ENCODE peak calls at places on chromosome 22, in ten cellular contexts. One of them, this sample, is unnamed.

GRCh38 chr22:43212434-43212952 is 25.6 kb upstream of the TTLL12 start:
- DNase-seq in IMR-90: no peak
- DNase-seq in sigmoid colon: no peak
- DNase-seq in ovary: peak
- DNase-seq in K562: no peak
- DNase-seq in Peyer's patch: no peak
- DNase-seq in A549: no peak
- DNase-seq in esophagus squamous epithelium: no peak
- DNase-seq in uterus: no peak
- DNase-seq in prostate gland: no peak
- DNase-seq in this sample: no peak

GRCh38 chr22:45629469-45630089 is 42.1 kb upstream of the ATXN10 start:
- DNase-seq in IMR-90: no peak
- DNase-seq in sigmoid colon: no peak
- DNase-seq in ovary: no peak
- DNase-seq in K562: no peak
- DNase-seq in Peyer's patch: no peak
- DNase-seq in A549: no peak
- DNase-seq in esophagus squamous epithelium: no peak
- DNase-seq in uterus: no peak
- DNase-seq in prostate gland: no peak
- DNase-seq in this sample: no peak

GRCh38 chr22:36772451-36772850 is 3.5 kb downstream of the IFT27 start:
- DNase-seq in IMR-90: no peak
- DNase-seq in sigmoid colon: peak
- DNase-seq in ovary: no peak
- DNase-seq in K562: no peak
- DNase-seq in Peyer's patch: peak
- DNase-seq in A549: no peak
- DNase-seq in esophagus squamous epithelium: no peak
- DNase-seq in uterus: no peak
- DNase-seq in prostate gland: no peak
- DNase-seq in this sample: no peak

GRCh38 chr22:44270556-44270880 is 42.2 kb downstream of the SHISAL1 start:
- DNase-seq in IMR-90: no peak
- DNase-seq in sigmoid colon: no peak
- DNase-seq in ovary: peak
- DNase-seq in K562: no peak
- DNase-seq in Peyer's patch: no peak
- DNase-seq in A549: no peak
- DNase-seq in esophagus squamous epithelium: no peak
- DNase-seq in uterus: no peak
- DNase-seq in prostate gland: no peak
- DNase-seq in this sample: no peak

GRCh38 chr22:39959640-39960447 is at the start of gene TMA7B:
- DNase-seq in IMR-90: peak
- DNase-seq in sigmoid colon: no peak
- DNase-seq in ovary: no peak
- DNase-seq in K562: peak
- DNase-seq in Peyer's patch: peak
- DNase-seq in A549: peak
- DNase-seq in esophagus squamous epithelium: no peak
- DNase-seq in uterus: no peak
- DNase-seq in prostate gland: no peak
- DNase-seq in this sample: peak

GRCh38 chr22:22574361-22574760 is 15.3 kb upstream of the PRAME start:
- DNase-seq in IMR-90: no peak
- DNase-seq in sigmoid colon: no peak
- DNase-seq in ovary: no peak
- DNase-seq in K562: no peak
- DNase-seq in Peyer's patch: no peak
- DNase-seq in A549: no peak
- DNase-seq in esophagus squamous epithelium: no peak
- DNase-seq in uterus: no peak
- DNase-seq in prostate gland: no peak
- DNase-seq in this sample: no peak

GRCh38 chr22:23305321-23305910 is 125.1 kb downstream of the BCR start:
- DNase-seq in IMR-90: peak
- DNase-seq in sigmoid colon: no peak
- DNase-seq in ovary: peak
- DNase-seq in K562: no peak
- DNase-seq in Peyer's patch: peak
- DNase-seq in A549: no peak
- DNase-seq in esophagus squamous epithelium: no peak
- DNase-seq in uterus: peak
- DNase-seq in prostate gland: no peak
- DNase-seq in this sample: peak

GRCh38 chr22:45597460-45598192 is 74.0 kb upstream of the ATXN10 start:
- DNase-seq in IMR-90: no peak
- DNase-seq in sigmoid colon: no peak
- DNase-seq in ovary: no peak
- DNase-seq in K562: no peak
- DNase-seq in Peyer's patch: no peak
- DNase-seq in A549: no peak
- DNase-seq in esophagus squamous epithelium: no peak
- DNase-seq in uterus: no peak
- DNase-seq in prostate gland: peak
- DNase-seq in this sample: no peak

GRCh38 chr22:49850959-49851815 is 2.5 kb upstream of the ZBED4 start:
- DNase-seq in IMR-90: no peak
- DNase-seq in sigmoid colon: no peak
- DNase-seq in ovary: no peak
- DNase-seq in K562: no peak
- DNase-seq in Peyer's patch: peak
- DNase-seq in A549: no peak
- DNase-seq in esophagus squamous epithelium: no peak
- DNase-seq in uterus: no peak
- DNase-seq in prostate gland: no peak
- DNase-seq in this sample: no peak

GRCh38 chr22:49855491-49855911 is 1.9 kb downstream of the ZBED4 start:
- DNase-seq in IMR-90: peak
- DNase-seq in sigmoid colon: no peak
- DNase-seq in ovary: no peak
- DNase-seq in K562: no peak
- DNase-seq in Peyer's patch: peak
- DNase-seq in A549: no peak
- DNase-seq in esophagus squamous epithelium: no peak
- DNase-seq in uterus: no peak
- DNase-seq in prostate gland: no peak
- DNase-seq in this sample: no peak

GRCh38 chr22:49850021-49850911 is 3.4 kb upstream of the ZBED4 start:
- DNase-seq in IMR-90: no peak
- DNase-seq in sigmoid colon: no peak
- DNase-seq in ovary: no peak
- DNase-seq in K562: no peak
- DNase-seq in Peyer's patch: no peak
- DNase-seq in A549: no peak
- DNase-seq in esophagus squamous epithelium: no peak
- DNase-seq in uterus: no peak
- DNase-seq in prostate gland: no peak
- DNase-seq in this sample: no peak

GRCh38 chr22:49853981-49854791 is 542 bp downstream of the ZBED4 start:
- DNase-seq in IMR-90: peak
- DNase-seq in sigmoid colon: no peak
- DNase-seq in ovary: peak
- DNase-seq in K562: peak
- DNase-seq in Peyer's patch: peak
- DNase-seq in A549: no peak
- DNase-seq in esophagus squamous epithelium: no peak
- DNase-seq in uterus: peak
- DNase-seq in prostate gland: peak
- DNase-seq in this sample: no peak

GRCh38 chr22:49852898-49853894 is at the start of gene ZBED4:
- DNase-seq in IMR-90: peak
- DNase-seq in sigmoid colon: peak
- DNase-seq in ovary: peak
- DNase-seq in K562: peak
- DNase-seq in Peyer's patch: peak
- DNase-seq in A549: peak
- DNase-seq in esophagus squamous epithelium: peak
- DNase-seq in uterus: peak
- DNase-seq in prostate gland: peak
- DNase-seq in this sample: peak
- TF ChIP-seq POLR2A in IMR-90: peak
- TF ChIP-seq POLR2A in sigmoid colon: peak
- TF ChIP-seq POLR2A in ovary: peak
- TF ChIP-seq POLR2A in K562: peak
- TF ChIP-seq POLR2A in Peyer's patch: peak
- TF ChIP-seq POLR2A in A549: peak
- TF ChIP-seq POLR2A in esophagus squamous epithelium: no peak
- TF ChIP-seq POLR2A in uterus: peak
- TF ChIP-seq POLR2A in prostate gland: peak
- TF ChIP-seq POLR2A in this sample: peak

GRCh38 chr22:25160120-25160996 is 39.3 kb upstream of the CRYBB3 start:
- DNase-seq in IMR-90: no peak
- DNase-seq in sigmoid colon: peak
- DNase-seq in ovary: no peak
- DNase-seq in K562: no peak
- DNase-seq in Peyer's patch: no peak
- DNase-seq in A549: no peak
- DNase-seq in esophagus squamous epithelium: no peak
- DNase-seq in uterus: no peak
- DNase-seq in prostate gland: no peak
- DNase-seq in this sample: no peak
- TF ChIP-seq POLR2A in IMR-90: no peak
- TF ChIP-seq POLR2A in sigmoid colon: no peak
- TF ChIP-seq POLR2A in ovary: no peak
- TF ChIP-seq POLR2A in K562: no peak
- TF ChIP-seq POLR2A in Peyer's patch: no peak
- TF ChIP-seq POLR2A in A549: no peak
- TF ChIP-seq POLR2A in esophagus squamous epithelium: no peak
- TF ChIP-seq POLR2A in uterus: no peak
- TF ChIP-seq POLR2A in prostate gland: no peak
- TF ChIP-seq POLR2A in this sample: no peak

GRCh38 chr22:41382098-41382578 is 396 bp downstream of the TEF start:
- DNase-seq in IMR-90: no peak
- DNase-seq in sigmoid colon: peak
- DNase-seq in ovary: peak
- DNase-seq in K562: peak
- DNase-seq in Peyer's patch: peak
- DNase-seq in A549: peak
- DNase-seq in esophagus squamous epithelium: peak
- DNase-seq in uterus: peak
- DNase-seq in prostate gland: peak
- DNase-seq in this sample: peak

GRCh38 chr22:41380993-41381328 is 781 bp upstream of the TEF start:
- DNase-seq in IMR-90: peak
- DNase-seq in sigmoid colon: peak
- DNase-seq in ovary: no peak
- DNase-seq in K562: peak
- DNase-seq in Peyer's patch: no peak
- DNase-seq in A549: peak
- DNase-seq in esophagus squamous epithelium: no peak
- DNase-seq in uterus: no peak
- DNase-seq in prostate gland: peak
- DNase-seq in this sample: peak

GRCh38 chr22:41383085-41383484 is 1.3 kb downstream of the TEF start:
- DNase-seq in IMR-90: no peak
- DNase-seq in sigmoid colon: no peak
- DNase-seq in ovary: no peak
- DNase-seq in K562: no peak
- DNase-seq in Peyer's patch: no peak
- DNase-seq in A549: no peak
- DNase-seq in esophagus squamous epithelium: no peak
- DNase-seq in uterus: no peak
- DNase-seq in prostate gland: no peak
- DNase-seq in this sample: no peak

GRCh38 chr22:41382610-41383009 is 868 bp downstream of the TEF start:
- DNase-seq in IMR-90: no peak
- DNase-seq in sigmoid colon: no peak
- DNase-seq in ovary: no peak
- DNase-seq in K562: no peak
- DNase-seq in Peyer's patch: no peak
- DNase-seq in A549: no peak
- DNase-seq in esophagus squamous epithelium: no peak
- DNase-seq in uterus: no peak
- DNase-seq in prostate gland: no peak
- DNase-seq in this sample: no peak

DNA sequence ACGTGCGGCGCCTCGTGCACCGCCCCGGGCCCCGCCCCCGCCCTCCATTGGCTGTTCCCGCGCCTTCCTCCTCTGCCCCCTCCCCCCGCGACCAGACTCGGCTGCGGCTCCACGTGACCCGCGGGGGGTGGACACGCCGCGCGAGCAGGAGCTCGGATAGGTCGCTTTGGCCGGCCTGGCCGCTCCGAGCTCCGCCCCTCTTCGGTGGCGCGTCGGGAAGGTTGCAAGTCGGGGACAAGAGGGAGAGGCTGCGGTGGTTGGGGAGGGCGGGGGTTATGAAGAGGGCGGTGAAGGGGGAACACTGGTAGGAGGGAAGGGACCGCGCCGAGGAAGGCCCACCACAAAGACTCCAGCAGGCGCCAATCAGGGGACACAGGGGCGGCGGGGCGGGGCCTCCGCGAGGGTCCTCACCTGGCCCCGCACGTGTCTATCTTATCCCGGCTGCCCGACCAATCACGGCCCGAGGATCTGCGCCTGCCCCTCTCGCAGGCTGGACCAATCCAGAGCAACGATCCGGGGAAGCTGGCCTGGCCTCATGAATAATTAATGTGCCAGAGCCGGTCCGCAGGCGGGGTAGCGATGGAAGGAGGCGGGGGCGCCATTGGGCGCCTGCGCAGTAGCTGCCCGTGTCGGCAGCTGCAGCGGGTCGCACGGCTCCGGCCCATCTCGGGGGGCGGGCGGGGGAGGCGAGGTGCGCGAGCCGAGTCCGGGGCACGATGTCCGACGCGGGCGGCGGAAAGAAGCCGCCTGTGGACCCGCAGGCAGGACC is at the start of gene TEF:
- DNase-seq in IMR-90: peak
- DNase-seq in sigmoid colon: peak
- DNase-seq in ovary: peak
- DNase-seq in K562: peak
- DNase-seq in Peyer's patch: peak
- DNase-seq in A549: peak
- DNase-seq in esophagus squamous epithelium: peak
- DNase-seq in uterus: peak
- DNase-seq in prostate gland: peak
- DNase-seq in this sample: peak
- TF ChIP-seq POLR2A in IMR-90: peak
- TF ChIP-seq POLR2A in sigmoid colon: peak
- TF ChIP-seq POLR2A in ovary: peak
- TF ChIP-seq POLR2A in K562: peak
- TF ChIP-seq POLR2A in Peyer's patch: peak
- TF ChIP-seq POLR2A in A549: no peak
- TF ChIP-seq POLR2A in esophagus squamous epithelium: peak
- TF ChIP-seq POLR2A in uterus: peak
- TF ChIP-seq POLR2A in prostate gland: peak
- TF ChIP-seq POLR2A in this sample: peak

GRCh38 chr22:17269607-17270261 is 50.5 kb upstream of the ADA2 start:
- DNase-seq in IMR-90: no peak
- DNase-seq in sigmoid colon: no peak
- DNase-seq in ovary: no peak
- DNase-seq in K562: no peak
- DNase-seq in Peyer's patch: no peak
- DNase-seq in A549: no peak
- DNase-seq in esophagus squamous epithelium: no peak
- DNase-seq in uterus: no peak
- DNase-seq in prostate gland: no peak
- DNase-seq in this sample: no peak

GRCh38 chr22:17267661-17268330 is 48.6 kb upstream of the ADA2 start:
- DNase-seq in IMR-90: no peak
- DNase-seq in sigmoid colon: no peak
- DNase-seq in ovary: no peak
- DNase-seq in K562: no peak
- DNase-seq in Peyer's patch: no peak
- DNase-seq in A549: no peak
- DNase-seq in esophagus squamous epithelium: no peak
- DNase-seq in uterus: no peak
- DNase-seq in prostate gland: no peak
- DNase-seq in this sample: no peak

GRCh38 chr22:17269224-17269606 is 50.0 kb upstream of the ADA2 start:
- DNase-seq in IMR-90: no peak
- DNase-seq in sigmoid colon: no peak
- DNase-seq in ovary: no peak
- DNase-seq in K562: no peak
- DNase-seq in Peyer's patch: no peak
- DNase-seq in A549: no peak
- DNase-seq in esophagus squamous epithelium: no peak
- DNase-seq in uterus: no peak
- DNase-seq in prostate gland: no peak
- DNase-seq in this sample: no peak

GRCh38 chr22:17266261-17266971 is 47.2 kb upstream of the ADA2 start:
- DNase-seq in IMR-90: no peak
- DNase-seq in sigmoid colon: no peak
- DNase-seq in ovary: no peak
- DNase-seq in K562: no peak
- DNase-seq in Peyer's patch: peak
- DNase-seq in A549: no peak
- DNase-seq in esophagus squamous epithelium: no peak
- DNase-seq in uterus: no peak
- DNase-seq in prostate gland: no peak
- DNase-seq in this sample: no peak

DNA sequence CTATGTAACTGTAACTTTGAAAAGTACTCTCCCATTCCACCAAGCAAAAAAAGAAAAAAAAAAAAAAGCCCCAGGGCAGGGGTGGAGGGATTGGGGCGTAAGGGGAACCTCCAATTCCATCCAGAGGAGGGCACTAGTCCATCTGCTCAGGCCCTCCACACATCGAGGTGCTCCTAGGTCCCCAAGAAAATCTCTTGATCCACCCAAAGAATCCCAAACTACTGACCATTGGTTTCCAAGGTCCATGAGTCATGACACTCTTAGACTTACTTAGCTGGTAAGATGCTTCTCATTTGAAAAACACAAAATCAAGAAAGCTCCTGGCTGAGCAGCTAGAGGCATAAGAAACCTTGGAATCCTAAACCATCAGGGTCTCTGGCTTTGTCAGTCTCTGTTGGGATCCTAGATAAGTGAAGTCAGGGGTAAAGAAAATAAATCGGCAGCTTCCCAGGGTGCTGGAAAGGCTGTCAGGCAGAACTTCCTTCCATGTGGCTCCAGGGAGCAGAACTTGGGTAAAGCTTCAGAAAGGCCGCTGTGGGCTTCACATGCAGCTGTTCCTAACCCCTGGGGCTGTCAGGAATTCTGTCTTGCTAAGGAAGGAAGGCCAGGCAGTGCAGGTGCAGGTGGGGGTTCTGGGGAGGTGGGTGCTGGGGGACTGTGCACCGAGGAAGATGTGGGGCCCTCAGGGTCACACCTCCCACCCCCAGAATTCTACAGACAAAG is 49.4 kb upstream of the ADA2 start:
- DNase-seq in IMR-90: no peak
- DNase-seq in sigmoid colon: no peak
- DNase-seq in ovary: no peak
- DNase-seq in K562: peak
- DNase-seq in Peyer's patch: no peak
- DNase-seq in A549: no peak
- DNase-seq in esophagus squamous epithelium: no peak
- DNase-seq in uterus: no peak
- DNase-seq in prostate gland: no peak
- DNase-seq in this sample: no peak
- TF ChIP-seq POLR2A in IMR-90: no peak
- TF ChIP-seq POLR2A in sigmoid colon: no peak
- TF ChIP-seq POLR2A in ovary: no peak
- TF ChIP-seq POLR2A in K562: no peak
- TF ChIP-seq POLR2A in Peyer's patch: no peak
- TF ChIP-seq POLR2A in A549: no peak
- TF ChIP-seq POLR2A in esophagus squamous epithelium: no peak
- TF ChIP-seq POLR2A in uterus: no peak
- TF ChIP-seq POLR2A in prostate gland: no peak
- TF ChIP-seq POLR2A in this sample: no peak